ENCODE peak calls at places on chromosome 7, in nine cellular contexts. W is Calu3; Z is prostate gland; Y is PC-9; K is activated naive CD4-positive, alpha-beta T cell; I is chondrocyte; E is activated CD8-positive, alpha-beta memory T cell treated with anti-CD3 and anti-CD28 coated beads, Interleukin-2, amount 50 U/mL, for 48 hours; U is WTC11; O is A673. X is an unnamed sample.

GRCh38 chr7:1906988-1907745 is 237.1 kb downstream of the ELFN1 start:
- DNase-seq in W (no peak), I (no peak), E (no peak), Z (no peak), U (no peak), Y (no peak), O (no peak), K (no peak), X (no peak)

GRCh38 chr7:82838314-82838713 is 324.4 kb downstream of the PCLO start:
- DNase-seq in W (no peak), Z (no peak), K (no peak), O (no peak), E (no peak), U (no peak), I (no peak), Y (no peak), X (no peak)

GRCh38 chr7:140656548-140657515 is 15.9 kb upstream of the ADCK2 start:
- DNase-seq in Y (peak; percentile 68), I (peak; percentile 37), O (no peak), Z (peak; percentile 91), E (no peak), U (no peak), W (peak; percentile 79), K (no peak), X (peak; percentile 78)

GRCh38 chr7:70695804-70696104 is 436.2 kb upstream of the GALNT17 start:
- DNase-seq in E (no peak), I (no peak), O (peak; percentile 28), U (no peak), W (no peak), Z (no peak), K (no peak), Y (no peak), X (no peak)

GRCh38 chr7:93375603-93376002 is 143.4 kb downstream of the VPS50 start:
- DNase-seq in K (no peak), I (no peak), E (no peak), U (no peak), Y (no peak), Z (no peak), W (no peak), O (no peak), X (no peak)

GRCh38 chr7:115271332-115272235 is 349.7 kb downstream of the MDFIC start:
- DNase-seq in E (no peak), Y (no peak), I (no peak), K (no peak), Z (peak; percentile 21), U (no peak), O (no peak), W (no peak), X (no peak)

GRCh38 chr7:77415474-77415821 is 701 bp downstream of the GSAP start:
- DNase-seq in Y (no peak), Z (peak; percentile 9), O (no peak), U (peak; percentile 25), I (no peak), K (peak; percentile 14), W (no peak), E (peak; percentile 59), X (no peak)

GRCh38 chr7:99992330-99993037 is 16.7 kb upstream of the AZGP1 start:
- DNase-seq in I (no peak), W (no peak), K (no peak), O (no peak), Z (no peak), E (no peak), U (no peak), Y (no peak), X (no peak)

GRCh38 chr7:20491286-20491685 is 124.2 kb upstream of the ABCB5 start:
- DNase-seq in Z (no peak), E (no peak), O (no peak), U (no peak), K (no peak), W (no peak), I (no peak), Y (no peak), X (no peak)

GRCh38 chr7:139431459-139431858 is 52.0 kb downstream of the KLRG2 start:
- DNase-seq in E (peak; percentile 35), I (no peak), Z (no peak), W (no peak), Y (peak; percentile 23), K (no peak), O (no peak), U (no peak), X (no peak)

GRCh38 chr7:2116086-2116810 is 116.5 kb downstream of the MAD1L1 start:
- DNase-seq in O (peak; percentile 53), Y (peak; percentile 54), E (no peak), U (no peak), I (no peak), W (no peak), Z (peak; percentile 22), K (no peak), X (no peak)

GRCh38 chr7:40516376-40516775 is 381.6 kb downstream of the SUGCT start:
- DNase-seq in W (no peak), I (no peak), K (no peak), U (no peak), E (no peak), Y (no peak), Z (no peak), O (no peak), X (no peak)

GRCh38 chr7:25025218-25025671 is 45.3 kb upstream of the OSBPL3 start:
- DNase-seq in E (no peak), I (no peak), U (no peak), K (no peak), Z (no peak), O (no peak), W (peak; percentile 44), Y (peak; percentile 51), X (no peak)